ENCODE peak calls at places on chromosomes 13 and 19, in four cellular contexts. One of them, this sample, is unnamed.

GRCh38 chr19:5072115-5072514 is 103.2 kb downstream of the KDM4B start:
- DNase-seq in retinal pigment epithelial cell: no peak
- DNase-seq in H1: no peak
- DNase-seq in PC-3: no peak
- DNase-seq in this sample: no peak

GRCh38 chr13:59680429-59681024 is 483.2 kb downstream of the DIAPH3 start:
- DNase-seq in retinal pigment epithelial cell: no peak
- DNase-seq in H1: no peak
- DNase-seq in PC-3: peak
- DNase-seq in this sample: peak

GRCh38 chr19:44570984-44571684 is 41.7 kb upstream of the CEACAM20 start:
- DNase-seq in PC-3: peak
- DNase-seq in retinal pigment epithelial cell: peak
- DNase-seq in H1: no peak
- DNase-seq in this sample: peak

GRCh38 chr19:56603829-56604228 is 8.7 kb downstream of the ZNF71 start:
- DNase-seq in retinal pigment epithelial cell: no peak
- DNase-seq in PC-3: no peak
- DNase-seq in H1: no peak
- DNase-seq in this sample: no peak

GRCh38 chr13:111479412-111479811 is 159.0 kb downstream of the TEX29 start:
- DNase-seq in PC-3: no peak
- DNase-seq in retinal pigment epithelial cell: no peak
- DNase-seq in H1: no peak
- DNase-seq in this sample: no peak

GRCh38 chr19:48152552-48152951 is 17.6 kb downstream of the LIG1 start:
- DNase-seq in retinal pigment epithelial cell: peak
- DNase-seq in PC-3: peak
- DNase-seq in H1: no peak
- DNase-seq in this sample: peak

GRCh38 chr19:51091126-51091525 is 8.4 kb upstream of the KLK14 start:
- DNase-seq in retinal pigment epithelial cell: no peak
- DNase-seq in PC-3: no peak
- DNase-seq in H1: no peak
- DNase-seq in this sample: no peak

GRCh38 chr19:16013851-16014840 is 62.1 kb upstream of the TPM4 start:
- DNase-seq in PC-3: no peak
- DNase-seq in H1: no peak
- DNase-seq in retinal pigment epithelial cell: no peak
- DNase-seq in this sample: no peak

GRCh38 chr19:10093295-10094186 is 7.4 kb downstream of the SHFL start:
- DNase-seq in PC-3: peak
- DNase-seq in H1: no peak
- DNase-seq in retinal pigment epithelial cell: no peak
- DNase-seq in this sample: peak

GRCh38 chr19:51398096-51398704 is 7.8 kb upstream of the C19orf84 start:
- DNase-seq in H1: no peak
- DNase-seq in retinal pigment epithelial cell: no peak
- DNase-seq in PC-3: peak
- DNase-seq in this sample: peak

GRCh38 chr13:78193853-78194252 is 275.2 kb upstream of the EDNRB start:
- DNase-seq in H1: no peak
- DNase-seq in retinal pigment epithelial cell: peak
- DNase-seq in PC-3: no peak
- DNase-seq in this sample: no peak

GRCh38 chr19:21151460-21151859 is 9.6 kb downstream of the ZNF431 start:
- DNase-seq in H1: no peak
- DNase-seq in retinal pigment epithelial cell: no peak
- DNase-seq in PC-3: no peak
- DNase-seq in this sample: no peak

GRCh38 chr13:78876915-78877549 is 218.1 kb upstream of the OBI1 start:
- DNase-seq in retinal pigment epithelial cell: no peak
- DNase-seq in H1: no peak
- DNase-seq in PC-3: no peak
- DNase-seq in this sample: no peak

GRCh38 chr19:10553943-10554381 is 10.3 kb downstream of the ATG4D start:
- DNase-seq in PC-3: no peak
- DNase-seq in retinal pigment epithelial cell: no peak
- DNase-seq in H1: no peak
- DNase-seq in this sample: no peak

GRCh38 chr13:34334984-34335661 is 517.2 kb downstream of the RFC3 start:
- DNase-seq in PC-3: no peak
- DNase-seq in H1: no peak
- DNase-seq in retinal pigment epithelial cell: no peak
- DNase-seq in this sample: no peak

GRCh38 chr13:32267836-32268439 is 47.2 kb downstream of the ZAR1L start:
- DNase-seq in H1: peak
- DNase-seq in PC-3: peak
- DNase-seq in retinal pigment epithelial cell: no peak
- DNase-seq in this sample: peak

GRCh38 chr13:49821216-49821820 is 28.8 kb upstream of the KPNA3 start:
- DNase-seq in H1: no peak
- DNase-seq in PC-3: no peak
- DNase-seq in retinal pigment epithelial cell: no peak
- DNase-seq in this sample: peak

GRCh38 chr13:20424559-20424852 is 101.2 kb downstream of the CRYL1 start:
- DNase-seq in PC-3: no peak
- DNase-seq in H1: no peak
- DNase-seq in retinal pigment epithelial cell: no peak
- DNase-seq in this sample: no peak

GRCh38 chr19:40807147-40808020 is 8.4 kb downstream of the EGLN2 start:
- DNase-seq in PC-3: peak
- DNase-seq in retinal pigment epithelial cell: no peak
- DNase-seq in H1: no peak
- DNase-seq in this sample: peak

GRCh38 chr13:112102243-112102642 is 35.3 kb downstream of the SOX1 start:
- DNase-seq in H1: no peak
- DNase-seq in PC-3: peak
- DNase-seq in retinal pigment epithelial cell: no peak
- DNase-seq in this sample: peak

GRCh38 chr13:45604892-45605291 is 10.6 kb downstream of the ERICH6B start:
- DNase-seq in retinal pigment epithelial cell: no peak
- DNase-seq in PC-3: no peak
- DNase-seq in H1: no peak
- DNase-seq in this sample: no peak

GRCh38 chr19:55101261-55101660 is 16.2 kb downstream of the PPP1R12C start:
- DNase-seq in PC-3: no peak
- DNase-seq in H1: no peak
- DNase-seq in retinal pigment epithelial cell: no peak
- DNase-seq in this sample: no peak

GRCh38 chr19:1245884-1246816 is 2.2 kb upstream of the MIDN start:
- DNase-seq in PC-3: no peak
- DNase-seq in retinal pigment epithelial cell: no peak
- DNase-seq in H1: no peak
- DNase-seq in this sample: no peak

GRCh38 chr19:8512115-8512967 is 1.6 kb downstream of the ZNF414 start:
- DNase-seq in H1: peak
- DNase-seq in PC-3: peak
- DNase-seq in retinal pigment epithelial cell: no peak
- DNase-seq in this sample: peak

GRCh38 chr19:51552996-51553725 is 17.9 kb upstream of the ZNF175 start:
- DNase-seq in PC-3: peak
- DNase-seq in H1: peak
- DNase-seq in retinal pigment epithelial cell: no peak
- DNase-seq in this sample: peak

GRCh38 chr19:18603255-18603957 is 3.2 kb downstream of the CRLF1 start:
- DNase-seq in PC-3: peak
- DNase-seq in retinal pigment epithelial cell: no peak
- DNase-seq in H1: no peak
- DNase-seq in this sample: no peak

GRCh38 chr19:14517840-14518505 is at the start of gene DNAJB1:
- DNase-seq in retinal pigment epithelial cell: no peak
- DNase-seq in H1: no peak
- DNase-seq in PC-3: peak
- DNase-seq in this sample: peak

GRCh38 chr19:46731007-46731501 is 14.1 kb upstream of the PRKD2 start:
- DNase-seq in retinal pigment epithelial cell: peak
- DNase-seq in H1: no peak
- DNase-seq in PC-3: peak
- DNase-seq in this sample: peak

GRCh38 chr19:4191044-4191443 is 8.6 kb downstream of the ANKRD24 start:
- DNase-seq in retinal pigment epithelial cell: no peak
- DNase-seq in PC-3: no peak
- DNase-seq in H1: no peak
- DNase-seq in this sample: no peak

GRCh38 chr19:38743394-38744297 is 628 bp downstream of the CAPN12 start:
- DNase-seq in PC-3: no peak
- DNase-seq in retinal pigment epithelial cell: no peak
- DNase-seq in H1: no peak
- DNase-seq in this sample: no peak

GRCh38 chr13:113406321-113407102 is 42.6 kb upstream of the GRTP1 start:
- DNase-seq in retinal pigment epithelial cell: no peak
- DNase-seq in H1: no peak
- DNase-seq in PC-3: no peak
- DNase-seq in this sample: no peak

GRCh38 chr19:7515471-7516226 is at the start of gene ZNF358:
- DNase-seq in retinal pigment epithelial cell: no peak
- DNase-seq in H1: no peak
- DNase-seq in PC-3: peak
- DNase-seq in this sample: peak

GRCh38 chr19:29873801-29874575 is 62.2 kb downstream of the CCNE1 start:
- DNase-seq in PC-3: no peak
- DNase-seq in H1: no peak
- DNase-seq in retinal pigment epithelial cell: no peak
- DNase-seq in this sample: no peak
- TF ChIP-seq CTCF in PC-3: peak
- TF ChIP-seq CTCF in H1: no peak
- TF ChIP-seq CTCF in retinal pigment epithelial cell: no peak
- TF ChIP-seq CTCF in this sample: no peak

GRCh38 chr13:109868583-109869311 is 82.4 kb upstream of the IRS2 start:
- DNase-seq in PC-3: peak
- DNase-seq in retinal pigment epithelial cell: no peak
- DNase-seq in H1: no peak
- DNase-seq in this sample: peak

GRCh38 chr13:109871018-109871370 is 84.6 kb upstream of the IRS2 start:
- DNase-seq in H1: no peak
- DNase-seq in retinal pigment epithelial cell: no peak
- DNase-seq in PC-3: peak
- DNase-seq in this sample: peak

GRCh38 chr13:109870281-109871017 is 84.1 kb upstream of the IRS2 start:
- DNase-seq in PC-3: no peak
- DNase-seq in H1: no peak
- DNase-seq in retinal pigment epithelial cell: no peak
- DNase-seq in this sample: no peak

GRCh38 chr13:109867766-109868165 is 81.4 kb upstream of the IRS2 start:
- DNase-seq in retinal pigment epithelial cell: no peak
- DNase-seq in PC-3: no peak
- DNase-seq in H1: no peak
- DNase-seq in this sample: peak

DNA sequence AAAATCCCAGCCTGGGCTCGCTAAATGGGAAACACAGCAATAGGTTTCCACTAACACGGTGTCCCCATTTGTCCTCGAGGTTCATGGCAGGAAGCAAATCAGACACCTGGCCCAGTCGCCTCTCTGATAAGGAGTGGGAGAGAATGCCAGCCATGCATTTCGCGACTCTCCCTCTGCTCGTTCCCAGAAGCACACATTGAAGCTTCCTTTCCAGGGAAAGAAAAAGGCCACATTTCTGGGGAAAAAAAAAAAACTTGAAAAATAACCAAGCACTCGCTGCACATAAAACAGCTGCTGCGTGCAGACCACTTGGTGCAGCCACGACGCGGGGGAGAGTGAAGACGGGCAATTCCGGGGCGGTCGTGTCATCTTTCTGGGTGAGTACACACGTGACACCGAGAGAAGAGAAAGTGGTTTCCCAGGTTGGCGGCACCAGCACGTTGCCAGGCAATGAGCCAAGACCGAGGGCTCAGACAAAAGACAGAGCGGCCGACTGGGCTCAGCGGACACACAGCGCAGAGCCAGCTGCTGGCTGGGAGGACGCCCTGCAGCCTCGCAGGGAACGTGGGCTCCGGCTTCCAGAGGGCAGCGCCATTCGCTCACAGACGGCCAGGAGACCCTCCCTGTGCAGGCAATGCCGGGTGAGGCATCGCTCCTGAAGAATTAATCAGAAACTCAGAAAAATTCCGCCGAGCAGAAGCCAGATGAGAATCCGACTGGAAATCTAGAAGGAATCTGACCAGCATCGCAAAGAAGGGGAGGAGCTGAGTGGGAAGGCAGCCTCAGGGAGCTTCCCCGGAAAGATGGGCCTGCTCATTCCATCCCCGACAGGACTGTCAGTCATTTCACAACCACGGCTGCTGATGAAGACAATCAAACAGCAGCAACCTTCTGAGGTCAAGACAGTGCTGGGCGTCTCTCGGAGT is 83.2 kb upstream of the IRS2 start:
- DNase-seq in H1: no peak
- DNase-seq in retinal pigment epithelial cell: no peak
- DNase-seq in PC-3: no peak
- DNase-seq in this sample: no peak
- TF ChIP-seq CTCF in H1: peak
- TF ChIP-seq CTCF in retinal pigment epithelial cell: peak
- TF ChIP-seq CTCF in PC-3: no peak
- TF ChIP-seq CTCF in this sample: no peak

GRCh38 chr13:26656919-26657318 is 99.4 kb downstream of the WASF3 start:
- DNase-seq in PC-3: peak
- DNase-seq in retinal pigment epithelial cell: no peak
- DNase-seq in H1: no peak
- DNase-seq in this sample: peak
- TF ChIP-seq CTCF in PC-3: peak
- TF ChIP-seq CTCF in retinal pigment epithelial cell: peak
- TF ChIP-seq CTCF in H1: no peak
- TF ChIP-seq CTCF in this sample: no peak

GRCh38 chr19:6393074-6393981 is at the start of gene GTF2F1:
- DNase-seq in retinal pigment epithelial cell: peak
- DNase-seq in PC-3: peak
- DNase-seq in H1: peak
- DNase-seq in this sample: peak
- TF ChIP-seq CTCF in retinal pigment epithelial cell: peak
- TF ChIP-seq CTCF in PC-3: peak
- TF ChIP-seq CTCF in H1: no peak
- TF ChIP-seq CTCF in this sample: no peak